ENCODE peak calls at places on chromosomes 16 and 17, in four cellular contexts. C is colonic mucosa, D is left ventricle myocardium inferior, B is heart right ventricle. W is an unnamed sample.

GRCh38 chr16:26680671-26681070 is 386.1 kb upstream of the C16orf82 start:
- DNase-seq in B (no peak), D (no peak), C (no peak), W (no peak)

GRCh38 chr16:77553130-77553529 is 118.3 kb upstream of the ADAMTS18 start:
- DNase-seq in D (no peak), B (no peak), C (no peak), W (no peak)

GRCh38 chr16:14562691-14563491 is 67.2 kb downstream of the PARN start:
- DNase-seq in D (no peak), B (peak), C (peak), W (peak)

GRCh38 chr17:75909812-75910274 is 5.2 kb upstream of the MRPL38 start:
- DNase-seq in B (no peak), C (no peak), D (no peak), W (no peak)

GRCh38 chr16:48295493-48296281 is 48.3 kb upstream of the ABCC11 start:
- DNase-seq in B (no peak), D (no peak), C (no peak), W (no peak)

GRCh38 chr17:58224315-58224714 is 5.3 kb upstream of the MKS1 start:
- DNase-seq in B (no peak), C (no peak), D (no peak), W (no peak)

GRCh38 chr17:31528291-31528874 is 136.9 kb downstream of the RAB11FIP4 start:
- DNase-seq in D (no peak), C (no peak), B (no peak), W (no peak)

GRCh38 chr17:38871247-38871991 is 1.6 kb downstream of the LASP1 start:
- DNase-seq in D (peak), B (peak), C (peak), W (peak)

GRCh38 chr17:34146440-34147043 is 108.5 kb upstream of the CCL2 start:
- DNase-seq in B (peak), D (peak), C (peak), W (no peak)

GRCh38 chr16:67014641-67015315 is 14.2 kb upstream of the CBFB start:
- DNase-seq in C (no peak), D (no peak), B (no peak), W (no peak)

GRCh38 chr16:68005786-68006286 is 6.6 kb upstream of the DPEP2 start:
- DNase-seq in C (no peak), D (no peak), B (peak), W (peak)

GRCh38 chr17:50934672-50935200 is 68.6 kb upstream of the TOB1 start:
- DNase-seq in C (no peak), D (no peak), B (no peak), W (no peak)

GRCh38 chr16:48524348-48525200 is 85.4 kb downstream of the N4BP1 start:
- DNase-seq in C (no peak), B (no peak), D (no peak), W (no peak)

GRCh38 chr16:70162041-70162451 is 11.5 kb upstream of the CLEC18C start:
- DNase-seq in B (no peak), D (no peak), C (no peak), W (no peak)

GRCh38 chr16:11439790-11440656 is 94.8 kb downstream of the RMI2 start:
- DNase-seq in C (no peak), B (no peak), D (no peak), W (no peak)

GRCh38 chr16:72787519-72788268 is 260.2 kb downstream of the ZFHX3 start:
- DNase-seq in C (peak), B (peak), D (peak), W (peak)

GRCh38 chr16:64470916-64471315 is 650.9 kb downstream of the CDH11 start:
- DNase-seq in D (no peak), C (no peak), B (no peak), W (no peak)

GRCh38 chr16:57299009-57299718 is 14.7 kb upstream of the PLLP start:
- DNase-seq in B (peak), D (no peak), C (peak), W (no peak)

GRCh38 chr17:10217916-10218315 is 19.5 kb upstream of the GAS7 start:
- DNase-seq in B (no peak), C (no peak), D (no peak), W (no peak)

GRCh38 chr16:35200662-35201061 is 1741.2 kb downstream of the TP53TG3F start:
- DNase-seq in D (no peak), B (no peak), C (no peak), W (no peak)

GRCh38 chr17:82217530-82218204 is 5.0 kb upstream of the CCDC57 start:
- DNase-seq in C (no peak), B (peak), D (peak), W (no peak)

GRCh38 chr17:20063665-20064648 is 54.8 kb downstream of the SPECC1 start:
- DNase-seq in B (peak), D (peak), C (peak), W (peak)

GRCh38 chr16:57041182-57042156 is 50.9 kb upstream of the CPNE2 start:
- DNase-seq in D (no peak), B (no peak), C (peak), W (no peak)

GRCh38 chr17:58229881-58230280 is 8.5 kb upstream of the LPO start:
- DNase-seq in C (no peak), B (no peak), D (no peak), W (no peak)

GRCh38 chr16:2786061-2786825 is 1.1 kb downstream of the PRSS33 start:
- DNase-seq in B (no peak), D (no peak), C (no peak), W (no peak)

GRCh38 chr17:41308918-41309359 is at the start of gene KRTAP16-1:
- DNase-seq in C (no peak), B (no peak), D (no peak), W (no peak)

GRCh38 chr17:61970030-61970429 is 42.2 kb upstream of the INTS2 start:
- DNase-seq in B (no peak), C (no peak), D (no peak), W (no peak)

GRCh38 chr16:11697319-11697718 is 29.1 kb downstream of the SNN start:
- DNase-seq in C (no peak), B (no peak), D (no peak), W (no peak)

GRCh38 chr17:66426397-66427033 is 124.1 kb downstream of the PRKCA start:
- DNase-seq in D (no peak), C (peak), B (no peak), W (no peak)

GRCh38 chr17:58334661-58335060 is 6.1 kb upstream of the TSPOAP1 start:
- DNase-seq in D (no peak), C (no peak), B (no peak), W (no peak)

GRCh38 chr16:70769761-70770160 is 31.2 kb downstream of the VAC14 start:
- DNase-seq in D (no peak), C (no peak), B (no peak), W (no peak)

GRCh38 chr16:2486645-2487516 is 12.0 kb downstream of the TBC1D24 start:
- DNase-seq in C (peak), B (no peak), D (peak), W (no peak)

GRCh38 chr16:17369441-17369951 is 101.3 kb downstream of the XYLT1 start:
- DNase-seq in B (peak), C (peak), D (peak), W (no peak)

GRCh38 chr17:35242158-35242804 is 591 bp upstream of the SLFN5 start:
- DNase-seq in D (peak), B (peak), C (peak), W (peak)

GRCh38 chr17:3695723-3696411 is at the start of gene P2RX5:
- DNase-seq in C (no peak), B (no peak), D (no peak), W (no peak)

GRCh38 chr16:86107190-86107589 is 208.2 kb downstream of the IRF8 start:
- DNase-seq in D (no peak), B (no peak), C (no peak), W (no peak)

GRCh38 chr16:88045820-88046303 is 94.6 kb downstream of the BANP start:
- DNase-seq in C (no peak), B (no peak), D (peak), W (no peak)

GRCh38 chr17:59825533-59826316 is 67.0 kb downstream of the TUBD1 start:
- DNase-seq in B (no peak), C (no peak), D (no peak), W (no peak)

GRCh38 chr17:19342611-19343255 is 19.8 kb downstream of the B9D1 start:
- DNase-seq in B (no peak), C (no peak), D (no peak), W (no peak)

GRCh38 chr17:6683081-6683684 is 30.0 kb downstream of the SLC13A5 start:
- DNase-seq in B (no peak), C (no peak), D (no peak), W (no peak)

GRCh38 chr17:6682339-6682738 is 30.8 kb downstream of the C17orf100 start:
- DNase-seq in B (no peak), C (no peak), D (no peak), W (no peak)

GRCh38 chr17:6684881-6685767 is 28.0 kb downstream of the SLC13A5 start:
- DNase-seq in C (no peak), D (no peak), B (no peak), W (no peak)

GRCh38 chr17:6684460-6684783 is 28.7 kb downstream of the SLC13A5 start:
- DNase-seq in D (no peak), C (no peak), B (no peak), W (no peak)

GRCh38 chr17:6683730-6684459 is 29.3 kb downstream of the SLC13A5 start:
- DNase-seq in C (no peak), B (no peak), D (no peak), W (no peak)
- H3K27ac ChIP-seq in C (no peak), B (no peak), D (no peak), W (no peak)

DNA sequence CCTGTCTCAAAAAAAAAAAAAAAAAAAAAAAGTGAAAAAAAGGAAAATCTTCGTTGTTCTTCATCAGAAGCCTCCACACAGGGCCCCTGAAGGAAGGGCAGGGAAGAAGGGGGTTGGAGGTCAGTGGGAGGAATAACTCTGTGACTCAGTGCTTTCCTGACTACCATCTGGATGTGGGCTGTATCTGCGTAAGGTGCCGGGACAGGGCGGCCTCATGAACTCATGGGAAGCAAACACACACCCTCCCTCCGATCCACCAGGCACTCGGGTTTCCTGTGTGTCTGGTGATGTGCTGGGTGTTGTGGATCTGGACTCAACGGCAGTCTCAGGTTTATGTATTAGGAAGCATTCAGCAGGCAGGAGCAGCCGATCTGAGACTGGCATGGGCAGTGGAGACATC is 691.6 kb downstream of the WWOX start:
- DNase-seq in C (no peak), D (no peak), B (no peak), W (no peak)
- TF ChIP-seq CTCF in C (no peak), D (no peak), B (no peak), W (no peak)

GRCh38 chr17:55510986-55511721 is at the start of gene SMIM36:
- DNase-seq in C (no peak), B (no peak), D (no peak), W (no peak)
- H3K4me3 ChIP-seq in C (no peak), B (no peak), D (no peak), W (no peak)

GRCh38 chr16:16092925-16093624 is 130.2 kb downstream of the ABCC6 start:
- DNase-seq in D (no peak), C (no peak), B (no peak), W (no peak)
- H3K27ac ChIP-seq in D (no peak), C (no peak), B (no peak), W (no peak)

GRCh38 chr17:73585583-73585982 is 58.7 kb downstream of the SDK2 start:
- DNase-seq in D (no peak), C (no peak), B (no peak), W (no peak)
- TF ChIP-seq CTCF in D (no peak), C (no peak), B (no peak), W (no peak)

GRCh38 chr16:85082553-85083050 is 29.7 kb downstream of the CIBAR2 start:
- DNase-seq in D (no peak), C (no peak), B (no peak), W (no peak)
- H3K4me3 ChIP-seq in D (no peak), C (no peak), B (no peak), W (no peak)

GRCh38 chr16:5034167-5034523 is 410 bp upstream of the NAGPA start:
- DNase-seq in D (no peak), C (no peak), B (no peak), W (no peak)
- H3K27ac ChIP-seq in D (peak), C (peak), B (peak), W (peak)

GRCh38 chr17:6558932-6559752 is 2.8 kb upstream of the PITPNM3 start:
- DNase-seq in B (no peak), D (no peak), C (no peak), W (no peak)
- TF ChIP-seq CTCF in B (no peak), D (no peak), C (no peak), W (no peak)

GRCh38 chr16:55933038-55933437 is 57.9 kb upstream of the CES5A start:
- DNase-seq in B (no peak), D (no peak), C (no peak), W (no peak)
- H3K4me3 ChIP-seq in B (no peak), D (no peak), C (no peak), W (no peak)

GRCh38 chr17:14302421-14303099 is 1.7 kb downstream of the HS3ST3B1 start:
- DNase-seq in D (peak), C (peak), B (peak), W (peak)

GRCh38 chr17:14303343-14304221 is 2.7 kb downstream of the HS3ST3B1 start:
- DNase-seq in B (no peak), C (no peak), D (no peak), W (no peak)

GRCh38 chr17:14301279-14301760 is 439 bp downstream of the HS3ST3B1 start:
- DNase-seq in C (no peak), D (peak), B (no peak), W (no peak)

GRCh38 chr17:14300628-14301278 is at the start of gene HS3ST3B1:
- DNase-seq in D (peak), C (peak), B (peak), W (peak)

DNA sequence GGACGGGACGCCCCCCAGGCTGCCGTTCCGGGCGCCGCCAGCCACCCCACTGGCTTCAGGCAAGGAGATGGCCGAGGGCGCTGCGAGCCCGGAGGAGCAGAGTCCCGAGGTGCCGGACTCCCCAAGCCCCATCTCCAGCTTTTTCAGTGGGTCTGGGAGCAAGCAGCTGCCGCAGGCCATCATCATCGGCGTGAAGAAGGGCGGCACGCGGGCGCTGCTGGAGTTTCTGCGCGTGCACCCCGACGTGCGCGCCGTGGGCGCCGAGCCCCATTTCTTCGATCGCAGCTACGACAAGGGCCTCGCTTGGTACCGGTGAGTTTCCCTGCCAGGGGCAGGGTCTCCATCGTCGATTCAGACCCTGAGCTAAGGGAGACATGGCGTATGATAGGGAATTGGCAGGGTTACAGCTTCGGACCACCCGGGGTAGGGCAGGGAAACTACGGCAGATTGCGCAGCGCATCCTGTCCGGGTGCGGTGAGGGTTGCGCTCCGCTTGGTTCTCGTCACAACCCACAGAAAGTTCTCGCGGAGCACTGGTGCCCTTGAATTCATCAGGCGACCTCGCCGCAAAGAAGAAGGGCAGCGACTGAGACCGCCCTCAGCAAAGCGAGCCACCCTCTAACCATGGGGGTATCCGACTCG is 1.0 kb downstream of the HS3ST3B1 start:
- DNase-seq in C (peak), D (peak), B (no peak), W (no peak)
- H3K27ac ChIP-seq in C (peak), D (peak), B (peak), W (no peak)

W was measured in right atrium auricular region.